ENCODE peak calls at places on chromosomes 1 and 21, in six cellular contexts. O, Y, M, J, I and V are unnamed samples. For H3K4me1, the result is how much of the 10 kb centered on the place peaks cover.

GRCh38 chr1:17375651-17376050 is 3.7 kb downstream of the PADI6 start:
- DNase-seq in M (no peak), I (no peak), Y (no peak), J (no peak), O (no peak), V (no peak)

GRCh38 chr1:218304281-218305039 is 19.4 kb downstream of the RRP15 start:
- DNase-seq in I (no peak), O (no peak), M (no peak), J (no peak), Y (no peak), V (no peak)

GRCh38 chr1:144101397-144102050 is 129.7 kb upstream of the FAM72C start:
- DNase-seq in O (peak), J (peak), M (peak), I (peak), Y (peak), V (peak)

GRCh38 chr1:47569681-47570470 is 132.0 kb downstream of the FOXD2 start:
- DNase-seq in M (peak), O (peak), I (no peak), Y (no peak), J (peak), V (no peak)

GRCh38 chr1:202697038-202697437 is 13.2 kb downstream of the SYT2 start:
- DNase-seq in I (no peak), O (no peak), M (peak), Y (no peak), J (no peak), V (no peak)

GRCh38 chr1:16066245-16066644 is 7.2 kb downstream of the FAM131C start:
- DNase-seq in J (no peak), M (no peak), O (no peak), Y (no peak), I (no peak), V (no peak)

GRCh38 chr1:65953170-65953569 is 160.5 kb downstream of the PDE4B start:
- DNase-seq in O (no peak), Y (no peak), J (no peak), I (no peak), M (no peak), V (no peak)

GRCh38 chr1:114959423-114959822 is 70.2 kb upstream of the TSHB start:
- DNase-seq in M (no peak), I (no peak), Y (no peak), O (no peak), J (no peak), V (no peak)

GRCh38 chr1:57770772-57771171 is 346.9 kb upstream of the DAB1 start:
- DNase-seq in M (no peak), J (no peak), Y (no peak), I (no peak), O (no peak), V (no peak)

GRCh38 chr1:147077936-147078605 is 94.2 kb downstream of the PRKAB2 start:
- DNase-seq in I (no peak), Y (peak), O (no peak), J (no peak), M (no peak), V (no peak)

GRCh38 chr1:147080013-147080661 is 92.1 kb downstream of the PRKAB2 start:
- DNase-seq in Y (peak), O (no peak), M (no peak), I (no peak), J (no peak), V (no peak)

GRCh38 chr1:147080671-147081394 is 91.4 kb downstream of the PRKAB2 start:
- DNase-seq in M (no peak), I (no peak), Y (peak), J (no peak), O (no peak), V (no peak)

GRCh38 chr1:147078606-147079399 is 93.5 kb downstream of the PRKAB2 start:
- DNase-seq in I (no peak), Y (peak), M (no peak), O (no peak), J (no peak), V (no peak)

GRCh38 chr1:147079400-147080012 is 92.8 kb downstream of the PRKAB2 start:
- DNase-seq in I (no peak), J (no peak), Y (peak), M (no peak), O (no peak), V (no peak)
- H3K4me3 ChIP-seq in I (no peak), J (no peak), Y (peak), M (no peak), O (no peak), V (peak)

DNA sequence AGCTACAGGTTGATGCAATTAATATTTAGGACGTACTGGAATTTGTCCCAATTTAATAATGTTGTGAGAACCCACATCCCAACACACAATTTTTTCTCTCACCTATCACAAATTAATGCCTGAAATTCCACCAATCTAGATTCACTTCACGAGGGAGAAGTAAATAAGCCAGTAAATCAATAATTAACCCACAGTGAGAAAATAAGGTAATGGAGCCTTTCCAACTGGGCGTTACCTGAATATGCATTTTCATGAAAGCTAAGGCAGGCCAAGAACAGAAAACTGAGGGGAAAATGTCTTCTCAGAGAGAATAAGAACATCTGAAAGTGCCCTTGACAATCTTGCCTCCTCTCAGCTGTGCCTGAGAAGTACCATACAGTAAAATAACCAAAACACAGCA is 240.8 kb upstream of the NR5A2 start:
- DNase-seq in Y (no peak), M (no peak), I (no peak), O (no peak), J (no peak), V (no peak)
- TF ChIP-seq CTCF in Y (no peak), M (no peak), I (no peak), O (no peak), J (no peak), V (no peak)

GRCh38 chr1:241751524-241751923 is 96.5 kb upstream of the EXO1 start:
- DNase-seq in I (no peak), M (peak), Y (no peak), O (no peak), J (no peak), V (no peak)
- H3K4me1 ChIP-seq in I (under half), M (under half), Y (under half), O (under half), J (under half), V (under half)

GRCh38 chr1:22976461-22977243 is 4.0 kb upstream of the LACTBL1 start:
- DNase-seq in Y (no peak), I (no peak), J (no peak), M (peak), O (peak), V (peak)
- H3K4me3 ChIP-seq in Y (no peak), I (no peak), J (no peak), M (no peak), O (no peak), V (no peak)

GRCh38 chr21:38334866-38335265 is 78.1 kb downstream of the KCNJ15 start:
- DNase-seq in O (no peak), I (no peak), J (no peak), Y (peak), M (peak), V (no peak)

GRCh38 chr21:38329176-38329575 is 72.4 kb downstream of the KCNJ15 start:
- DNase-seq in Y (no peak), I (no peak), J (no peak), M (no peak), O (no peak), V (no peak)

GRCh38 chr21:38330671-38331070 is 73.9 kb downstream of the KCNJ15 start:
- DNase-seq in M (no peak), I (no peak), J (no peak), Y (no peak), O (no peak), V (no peak)

GRCh38 chr21:38337793-38338192 is 81.0 kb downstream of the KCNJ15 start:
- DNase-seq in I (no peak), M (peak), O (no peak), Y (no peak), J (no peak), V (no peak)

GRCh38 chr21:38333290-38334272 is 76.8 kb downstream of the KCNJ15 start:
- DNase-seq in I (no peak), J (no peak), Y (no peak), O (no peak), M (peak), V (no peak)
- TF ChIP-seq CTCF in I (no peak), J (no peak), Y (no peak), O (peak), M (no peak), V (no peak)

DNA sequence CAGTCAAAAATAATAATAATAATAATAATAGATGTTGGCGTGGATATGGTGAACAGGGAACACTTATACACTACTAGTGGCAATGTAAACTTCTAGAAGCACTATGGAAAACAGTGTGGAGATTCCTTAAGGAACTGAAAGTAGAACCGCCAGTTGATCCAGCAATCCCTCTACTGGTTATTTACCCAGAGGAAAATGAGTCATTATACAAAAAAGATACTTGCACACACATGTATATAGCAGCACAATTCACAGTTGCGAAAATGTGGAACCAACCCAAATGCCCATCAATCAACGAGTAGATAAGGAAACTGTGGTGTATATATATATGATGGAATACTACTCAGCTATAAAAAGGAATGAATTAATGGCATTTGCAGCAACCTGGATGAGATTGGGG is 176.0 kb downstream of the PLPP3 start:
- DNase-seq in J (no peak), M (no peak), I (no peak), O (no peak), Y (no peak), V (no peak)
- H3K4me1 ChIP-seq in J (under half), M (under half), I (under half), O (under half), Y (under half), V (under half)

DNA sequence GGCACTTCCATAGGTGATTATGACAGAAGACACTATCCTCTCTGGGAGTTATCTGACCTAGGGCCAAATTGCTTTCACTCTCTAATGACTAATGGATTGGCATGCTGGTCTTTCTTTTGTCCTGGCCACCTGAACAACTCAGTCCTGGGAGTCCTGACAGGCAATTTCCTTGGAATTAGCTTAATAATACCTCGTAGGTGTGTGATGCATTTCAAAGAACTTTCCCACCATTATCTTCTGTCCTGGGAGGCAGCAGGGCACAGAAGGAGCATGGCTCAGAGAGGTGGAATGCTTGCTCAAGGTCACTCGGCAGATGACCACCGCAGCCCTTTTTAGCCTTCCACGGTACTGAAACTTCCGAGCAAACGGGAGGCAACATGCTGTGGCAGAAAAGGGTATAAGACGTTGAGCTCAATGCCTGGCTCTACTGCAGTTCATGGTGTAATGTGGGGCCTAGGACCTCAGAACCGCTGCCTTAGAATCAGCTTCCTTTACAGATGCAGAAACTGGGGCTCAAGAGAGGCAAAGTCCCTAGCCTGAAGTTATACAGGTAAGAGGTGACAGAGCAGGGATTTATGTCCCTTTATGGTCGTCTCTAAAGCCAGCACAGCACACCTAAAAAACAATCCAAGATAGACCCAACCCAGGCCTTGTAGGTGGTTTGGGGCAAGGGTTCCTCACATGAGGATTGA is 3.2 kb downstream of the ID3 start:
- DNase-seq in O (no peak), M (peak), Y (no peak), J (no peak), I (no peak), V (no peak)
- H3K4me3 ChIP-seq in O (peak), M (peak), Y (peak), J (no peak), I (peak), V (peak)